ENCODE peak calls at places on chromosomes 16 and 17, in eight cellular contexts. K is T1000; E is NCI-H1105 treated with DMSO at 0.1 percent for 48 hours; N is left cardiac atrium; M is activated naive CD4-positive, alpha-beta T cell treated with anti-CD3 and anti-CD28 coated beads, Interleukin-2, amount 10 ng/mL, durations not matched to agents 7 days and 5 days; Z is NCI-H748 treated with DMSO at 0.1 percent for 48 hours; I is SK-N-SH; U is HEK293T. V is an unnamed sample.

GRCh38 chr17:7083592-7083991 is 3.5 kb upstream of the CLEC10A start:
- DNase-seq in K (no peak), E (no peak), N (no peak), M (no peak), Z (no peak), I (no peak), U (no peak), V (no peak)

GRCh38 chr16:19130385-19130784 is 16.6 kb downstream of the ITPRIPL2 start:
- DNase-seq in K (no peak), E (no peak), N (no peak), M (no peak), Z (no peak), I (no peak), U (no peak), V (no peak)

GRCh38 chr16:69397821-69398521 is 12.2 kb upstream of the TERF2 start:
- DNase-seq in K (no peak), E (no peak), N (peak), M (no peak), Z (no peak), I (peak), U (peak), V (peak)

GRCh38 chr17:17837966-17838962 is 1.5 kb upstream of the SREBF1 start:
- DNase-seq in K (no peak), E (peak), N (peak), M (no peak), Z (peak), I (no peak), U (no peak), V (no peak)

GRCh38 chr17:59649886-59650285 is 30.2 kb downstream of the CLTC start:
- DNase-seq in K (no peak), E (no peak), N (no peak), M (no peak), Z (no peak), I (no peak), U (no peak), V (no peak)

GRCh38 chr17:2398655-2399571 is 1.9 kb downstream of the MNT start:
- DNase-seq in K (no peak), E (peak), N (no peak), M (peak), Z (peak), I (peak), U (no peak), V (peak)

GRCh38 chr16:11051430-11052079 is 107.2 kb downstream of the CLEC16A start:
- DNase-seq in K (no peak), E (no peak), N (no peak), M (peak), Z (no peak), I (no peak), U (no peak), V (no peak)

GRCh38 chr17:48679385-48680096 is 42.8 kb downstream of the PRAC1 start:
- DNase-seq in K (no peak), E (no peak), N (no peak), M (no peak), Z (no peak), I (no peak), U (no peak), V (no peak)

GRCh38 chr16:86018487-86018886 is 119.5 kb downstream of the IRF8 start:
- DNase-seq in K (no peak), E (no peak), N (peak), M (no peak), Z (no peak), I (no peak), U (no peak), V (no peak)

V was measured in HTR-8/SVneo.